ENCODE peak calls at places on chromosomes 13 and 19, in nine cellular contexts. One of them, this sample, is unnamed.

GRCh38 chr13:41008349-41008980 is 10.7 kb downstream of the ELF1 start:
- DNase-seq in body of pancreas: no peak
- DNase-seq in brain microvascular endothelial cell: peak; percentile 13
- DNase-seq in left ventricle myocardium inferior: no peak
- DNase-seq in endodermal cell: no peak
- DNase-seq in breast epithelium: no peak
- DNase-seq in astrocyte of the spinal cord: peak; percentile 72
- DNase-seq in PC-3: peak; percentile 78
- DNase-seq in Peyer's patch: no peak
- DNase-seq in this sample: no peak

GRCh38 chr13:20125129-20125782 is 35.6 kb downstream of the GJA3 start:
- DNase-seq in body of pancreas: no peak
- DNase-seq in brain microvascular endothelial cell: peak; percentile 50
- DNase-seq in left ventricle myocardium inferior: no peak
- DNase-seq in endodermal cell: no peak
- DNase-seq in breast epithelium: no peak
- DNase-seq in astrocyte of the spinal cord: peak; percentile 65
- DNase-seq in PC-3: peak; percentile 59
- DNase-seq in Peyer's patch: no peak
- DNase-seq in this sample: no peak

GRCh38 chr19:3275583-3276340 is 51.3 kb downstream of the CELF5 start:
- DNase-seq in body of pancreas: peak; percentile 87
- DNase-seq in brain microvascular endothelial cell: peak; percentile 76
- DNase-seq in left ventricle myocardium inferior: peak; percentile 32
- DNase-seq in endodermal cell: peak; percentile 100
- DNase-seq in breast epithelium: peak; percentile 77
- DNase-seq in astrocyte of the spinal cord: peak; percentile 62
- DNase-seq in PC-3: peak; percentile 88
- DNase-seq in Peyer's patch: peak; percentile 81
- DNase-seq in this sample: peak; percentile 96

GRCh38 chr13:50198508-50198907 is 183.3 kb downstream of the KCNRG start:
- DNase-seq in body of pancreas: no peak
- DNase-seq in brain microvascular endothelial cell: peak; percentile 39
- DNase-seq in left ventricle myocardium inferior: no peak
- DNase-seq in endodermal cell: no peak
- DNase-seq in breast epithelium: no peak
- DNase-seq in astrocyte of the spinal cord: peak; percentile 50
- DNase-seq in PC-3: peak; percentile 74
- DNase-seq in Peyer's patch: no peak
- DNase-seq in this sample: no peak

GRCh38 chr13:30623392-30623791 is 5.7 kb downstream of the USPL1 start:
- DNase-seq in body of pancreas: no peak
- DNase-seq in brain microvascular endothelial cell: peak; percentile 65
- DNase-seq in left ventricle myocardium inferior: no peak
- DNase-seq in endodermal cell: no peak
- DNase-seq in breast epithelium: no peak
- DNase-seq in astrocyte of the spinal cord: no peak
- DNase-seq in PC-3: no peak
- DNase-seq in Peyer's patch: no peak
- DNase-seq in this sample: no peak

GRCh38 chr13:20544186-20544914 is 18.7 kb upstream of the CRYL1 start:
- DNase-seq in body of pancreas: no peak
- DNase-seq in brain microvascular endothelial cell: no peak
- DNase-seq in left ventricle myocardium inferior: no peak
- DNase-seq in endodermal cell: no peak
- DNase-seq in breast epithelium: no peak
- DNase-seq in astrocyte of the spinal cord: no peak
- DNase-seq in PC-3: no peak
- DNase-seq in Peyer's patch: no peak
- DNase-seq in this sample: no peak

GRCh38 chr13:46296920-46297319 is 85.2 kb downstream of the LRRC63 start:
- DNase-seq in body of pancreas: no peak
- DNase-seq in brain microvascular endothelial cell: peak; percentile 72
- DNase-seq in left ventricle myocardium inferior: no peak
- DNase-seq in endodermal cell: no peak
- DNase-seq in breast epithelium: no peak
- DNase-seq in astrocyte of the spinal cord: peak; percentile 90
- DNase-seq in PC-3: peak; percentile 18
- DNase-seq in Peyer's patch: no peak
- DNase-seq in this sample: no peak

GRCh38 chr19:16579381-16579780 is 7.2 kb upstream of the SLC35E1 start:
- DNase-seq in body of pancreas: no peak
- DNase-seq in brain microvascular endothelial cell: no peak
- DNase-seq in left ventricle myocardium inferior: no peak
- DNase-seq in endodermal cell: no peak
- DNase-seq in breast epithelium: no peak
- DNase-seq in astrocyte of the spinal cord: no peak
- DNase-seq in PC-3: no peak
- DNase-seq in Peyer's patch: no peak
- DNase-seq in this sample: no peak

GRCh38 chr19:55131421-55131820 is 14.0 kb upstream of the PPP1R12C start:
- DNase-seq in body of pancreas: no peak
- DNase-seq in brain microvascular endothelial cell: no peak
- DNase-seq in left ventricle myocardium inferior: no peak
- DNase-seq in endodermal cell: no peak
- DNase-seq in breast epithelium: no peak
- DNase-seq in astrocyte of the spinal cord: no peak
- DNase-seq in PC-3: no peak
- DNase-seq in Peyer's patch: no peak
- DNase-seq in this sample: no peak

GRCh38 chr13:30373727-30374126 is 48.6 kb upstream of the UBE2L5 start:
- DNase-seq in body of pancreas: no peak
- DNase-seq in brain microvascular endothelial cell: no peak
- DNase-seq in left ventricle myocardium inferior: no peak
- DNase-seq in endodermal cell: no peak
- DNase-seq in breast epithelium: no peak
- DNase-seq in astrocyte of the spinal cord: no peak
- DNase-seq in PC-3: no peak
- DNase-seq in Peyer's patch: peak; percentile 89
- DNase-seq in this sample: no peak

GRCh38 chr13:51249767-51250741 is 27.9 kb downstream of the FAM124A start:
- DNase-seq in body of pancreas: no peak
- DNase-seq in brain microvascular endothelial cell: no peak
- DNase-seq in left ventricle myocardium inferior: no peak
- DNase-seq in endodermal cell: peak; percentile 39
- DNase-seq in breast epithelium: no peak
- DNase-seq in astrocyte of the spinal cord: no peak
- DNase-seq in PC-3: no peak
- DNase-seq in Peyer's patch: no peak
- DNase-seq in this sample: no peak
- TF ChIP-seq CTCF in body of pancreas: peak; percentile 55
- TF ChIP-seq CTCF in brain microvascular endothelial cell: peak; percentile 64
- TF ChIP-seq CTCF in left ventricle myocardium inferior: peak; percentile 40
- TF ChIP-seq CTCF in endodermal cell: peak; percentile 79
- TF ChIP-seq CTCF in breast epithelium: no peak
- TF ChIP-seq CTCF in astrocyte of the spinal cord: peak; percentile 48
- TF ChIP-seq CTCF in PC-3: peak; percentile 36
- TF ChIP-seq CTCF in Peyer's patch: peak; percentile 12
- TF ChIP-seq CTCF in this sample: peak; percentile 38

GRCh38 chr19:33752018-33752790 is 44.5 kb upstream of the KCTD15 start:
- DNase-seq in body of pancreas: no peak
- DNase-seq in brain microvascular endothelial cell: no peak
- DNase-seq in left ventricle myocardium inferior: no peak
- DNase-seq in endodermal cell: no peak
- DNase-seq in breast epithelium: no peak
- DNase-seq in astrocyte of the spinal cord: no peak
- DNase-seq in PC-3: no peak
- DNase-seq in Peyer's patch: no peak
- DNase-seq in this sample: peak; percentile 58
- TF ChIP-seq CTCF in body of pancreas: no peak
- TF ChIP-seq CTCF in brain microvascular endothelial cell: no peak
- TF ChIP-seq CTCF in left ventricle myocardium inferior: no peak
- TF ChIP-seq CTCF in endodermal cell: no peak
- TF ChIP-seq CTCF in breast epithelium: no peak
- TF ChIP-seq CTCF in astrocyte of the spinal cord: no peak
- TF ChIP-seq CTCF in PC-3: no peak
- TF ChIP-seq CTCF in Peyer's patch: no peak
- TF ChIP-seq CTCF in this sample: no peak

GRCh38 chr19:7926021-7926726 is at the start of gene CTXN1:
- DNase-seq in body of pancreas: peak; percentile 80
- DNase-seq in brain microvascular endothelial cell: no peak
- DNase-seq in left ventricle myocardium inferior: peak; percentile 71
- DNase-seq in endodermal cell: peak; percentile 93
- DNase-seq in breast epithelium: peak; percentile 71
- DNase-seq in astrocyte of the spinal cord: peak; percentile 35
- DNase-seq in PC-3: peak; percentile 71
- DNase-seq in Peyer's patch: peak; percentile 67
- DNase-seq in this sample: peak; percentile 84
- TF ChIP-seq CTCF in body of pancreas: no peak
- TF ChIP-seq CTCF in brain microvascular endothelial cell: peak; percentile 5
- TF ChIP-seq CTCF in left ventricle myocardium inferior: no peak
- TF ChIP-seq CTCF in endodermal cell: peak; percentile 38
- TF ChIP-seq CTCF in breast epithelium: no peak
- TF ChIP-seq CTCF in astrocyte of the spinal cord: peak; percentile 5
- TF ChIP-seq CTCF in PC-3: no peak
- TF ChIP-seq CTCF in Peyer's patch: no peak
- TF ChIP-seq CTCF in this sample: no peak

GRCh38 chr19:41341669-41342490 is 11.8 kb downstream of the TGFB1 start:
- DNase-seq in body of pancreas: peak; percentile 83
- DNase-seq in brain microvascular endothelial cell: no peak
- DNase-seq in left ventricle myocardium inferior: no peak
- DNase-seq in endodermal cell: peak; percentile 72
- DNase-seq in breast epithelium: no peak
- DNase-seq in astrocyte of the spinal cord: no peak
- DNase-seq in PC-3: no peak
- DNase-seq in Peyer's patch: no peak
- DNase-seq in this sample: no peak
- TF ChIP-seq CTCF in body of pancreas: peak; percentile 62
- TF ChIP-seq CTCF in brain microvascular endothelial cell: no peak
- TF ChIP-seq CTCF in left ventricle myocardium inferior: no peak
- TF ChIP-seq CTCF in endodermal cell: peak; percentile 60
- TF ChIP-seq CTCF in breast epithelium: no peak
- TF ChIP-seq CTCF in astrocyte of the spinal cord: no peak
- TF ChIP-seq CTCF in PC-3: peak; percentile 22
- TF ChIP-seq CTCF in Peyer's patch: peak; percentile 41
- TF ChIP-seq CTCF in this sample: peak; percentile 1

DNA sequence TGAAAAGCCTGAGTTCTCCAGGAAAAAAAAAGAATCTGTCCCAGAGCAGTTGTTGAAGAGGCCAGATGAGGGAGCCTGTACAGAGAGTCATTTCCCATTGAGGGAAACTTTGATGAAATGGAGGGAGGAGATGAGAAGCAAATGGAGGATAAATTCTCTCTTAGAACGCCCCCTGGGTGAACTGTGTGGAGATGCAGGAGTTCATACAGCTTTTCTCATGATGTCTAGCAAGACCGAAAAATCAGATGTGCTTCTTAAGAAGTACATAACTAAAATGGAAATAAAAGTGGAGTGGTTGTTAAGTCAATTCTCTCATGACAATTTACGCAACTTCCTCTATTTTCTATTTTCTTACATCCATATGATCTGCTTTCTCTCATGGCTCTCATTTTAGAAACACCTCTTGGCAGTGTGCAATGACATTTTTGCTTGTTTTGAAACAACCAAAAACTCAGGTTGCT is 1263.1 kb downstream of the PCDH9 start:
- DNase-seq in body of pancreas: no peak
- DNase-seq in brain microvascular endothelial cell: peak; percentile 55
- DNase-seq in left ventricle myocardium inferior: no peak
- DNase-seq in endodermal cell: peak; percentile 66
- DNase-seq in breast epithelium: no peak
- DNase-seq in astrocyte of the spinal cord: peak; percentile 55
- DNase-seq in PC-3: peak; percentile 71
- DNase-seq in Peyer's patch: no peak
- DNase-seq in this sample: no peak
- TF ChIP-seq CTCF in body of pancreas: no peak
- TF ChIP-seq CTCF in brain microvascular endothelial cell: peak; percentile 59
- TF ChIP-seq CTCF in left ventricle myocardium inferior: peak; percentile 34
- TF ChIP-seq CTCF in endodermal cell: peak; percentile 88
- TF ChIP-seq CTCF in breast epithelium: no peak
- TF ChIP-seq CTCF in astrocyte of the spinal cord: peak; percentile 43
- TF ChIP-seq CTCF in PC-3: peak; percentile 80
- TF ChIP-seq CTCF in Peyer's patch: no peak
- TF ChIP-seq CTCF in this sample: no peak